ENCODE peak calls at places on chromosomes 7 and 10, in eight cellular contexts. X is psoas muscle, S is HT1080, G is astrocyte of the hippocampus, D is B cell, T is HL-60, Q is progenitor cell of endocrine pancreas, J is HuH-7. E is an unnamed sample.

GRCh38 chr7:80699030-80699638 is 60.7 kb downstream of the CD36 start:
- DNase-seq in X (no peak), S (peak), G (peak), D (no peak), T (no peak), Q (no peak), J (no peak), E (no peak)

GRCh38 chr10:92689663-92690210 is at the start of gene HHEX:
- DNase-seq in X (peak), S (peak), G (peak), D (peak), T (peak), Q (no peak), J (peak), E (peak)

GRCh38 chr10:60384006-60384405 is 5.7 kb downstream of the ANK3 start:
- DNase-seq in X (no peak), S (no peak), G (no peak), D (no peak), T (no peak), Q (no peak), J (no peak), E (no peak)

GRCh38 chr10:63788152-63788821 is 267.1 kb downstream of the REEP3 start:
- DNase-seq in X (no peak), S (no peak), G (no peak), D (no peak), T (no peak), Q (no peak), J (no peak), E (no peak)

GRCh38 chr10:132124201-132124920 is 58.6 kb downstream of the JAKMIP3 start:
- DNase-seq in X (peak), S (no peak), G (no peak), D (no peak), T (no peak), Q (no peak), J (no peak), E (no peak)

GRCh38 chr10:131020775-131021174 is 290.7 kb downstream of the TCERG1L start:
- DNase-seq in X (no peak), S (no peak), G (no peak), D (no peak), T (no peak), Q (no peak), J (no peak), E (no peak)

GRCh38 chr10:131269776-131270460 is 41.6 kb downstream of the TCERG1L start:
- DNase-seq in X (no peak), S (no peak), G (no peak), D (no peak), T (no peak), Q (no peak), J (no peak), E (no peak)

GRCh38 chr10:26869528-26869927 is 8.8 kb upstream of the ABI1 start:
- DNase-seq in X (no peak), S (peak), G (no peak), D (no peak), T (peak), Q (no peak), J (no peak), E (peak)

GRCh38 chr10:91017202-91017601 is 96.3 kb upstream of the ANKRD1 start:
- DNase-seq in X (no peak), S (no peak), G (no peak), D (no peak), T (no peak), Q (no peak), J (no peak), E (no peak)

GRCh38 chr10:118990326-118990725 is 39.2 kb upstream of the NANOS1 start:
- DNase-seq in X (no peak), S (no peak), G (no peak), D (no peak), T (no peak), Q (no peak), J (no peak), E (no peak)

GRCh38 chr7:128217030-128217805 is 23.9 kb upstream of the LEP start:
- DNase-seq in X (peak), S (peak), G (peak), D (no peak), T (peak), Q (no peak), J (no peak), E (no peak)

GRCh38 chr10:58723977-58724376 is 211.3 kb downstream of the BICC1 start:
- DNase-seq in X (no peak), S (no peak), G (no peak), D (no peak), T (no peak), Q (no peak), J (no peak), E (no peak)

GRCh38 chr10:103838851-103839512 is 16.4 kb downstream of the SH3PXD2A start:
- DNase-seq in X (no peak), S (no peak), G (no peak), D (peak), T (no peak), Q (no peak), J (no peak), E (no peak)

GRCh38 chr7:54880326-54880989 is 121.4 kb upstream of the SEC61G start:
- DNase-seq in X (no peak), S (no peak), G (no peak), D (no peak), T (no peak), Q (no peak), J (no peak), E (no peak)

GRCh38 chr10:133351408-133352318 is 4.5 kb downstream of the PRAP1 start:
- DNase-seq in X (no peak), S (no peak), G (no peak), D (no peak), T (no peak), Q (no peak), J (no peak), E (no peak)

GRCh38 chr10:124532106-124532641 is 70.6 kb downstream of the LHPP start:
- DNase-seq in X (peak), S (no peak), G (peak), D (no peak), T (peak), Q (peak), J (peak), E (no peak)

GRCh38 chr10:45373783-45374450 is at the start of gene ALOX5:
- DNase-seq in X (peak), S (no peak), G (peak), D (peak), T (peak), Q (peak), J (peak), E (peak)

GRCh38 chr10:100683545-100684127 is 61.7 kb upstream of the PAX2 start:
- DNase-seq in X (no peak), S (no peak), G (no peak), D (no peak), T (no peak), Q (no peak), J (no peak), E (no peak)

GRCh38 chr10:32938554-32939061 is 19.4 kb downstream of the ITGB1 start:
- DNase-seq in X (no peak), S (no peak), G (peak), D (no peak), T (peak), Q (no peak), J (peak), E (no peak)

GRCh38 chr7:131110294-131111080 is 217.2 kb upstream of the MKLN1 start:
- DNase-seq in X (no peak), S (peak), G (peak), D (no peak), T (no peak), Q (no peak), J (peak), E (peak)

GRCh38 chr10:21406595-21407218 is 118.8 kb downstream of the SKIDA1 start:
- DNase-seq in X (no peak), S (peak), G (peak), D (no peak), T (no peak), Q (no peak), J (no peak), E (peak)

GRCh38 chr7:36966039-36966438 is 241.7 kb upstream of the AOAH start:
- DNase-seq in X (no peak), S (no peak), G (no peak), D (no peak), T (no peak), Q (no peak), J (no peak), E (no peak)

E was measured in activated CD4-positive, alpha-beta memory T cell treated with anti-CD3 and anti-CD28 coated beads for 36 hours.